ENCODE peak calls at places on chromosomes 1 and 21, in ten cellular contexts. G is GM06990, S is HL-60, Z is thoracic aorta, E is lower lobe of right lung, F is mucosa of descending colon, P is hepatocyte, R is dorsolateral prefrontal cortex, I is Panc1, N is A549. A is an unnamed sample.

GRCh38 chr1:84936116-84936810 is 43.3 kb upstream of the LPAR3 start:
- DNase-seq in G (no peak), S (peak; percentile 24), Z (no peak), E (no peak), F (peak; percentile 19), P (peak; percentile 84), R (peak; percentile 46), I (peak; percentile 64), N (peak; percentile 46), A (no peak)

GRCh38 chr1:92728687-92729086 is 56.2 kb downstream of the EVI5 start:
- DNase-seq in G (no peak), S (peak; percentile 83), Z (no peak), E (no peak), F (no peak), P (no peak), R (no peak), I (no peak), N (peak; percentile 7), A (no peak)

GRCh38 chr1:5342172-5342571 is 650.1 kb downstream of the NPHP4 start:
- DNase-seq in G (no peak), S (no peak), Z (no peak), E (no peak), F (no peak), P (no peak), R (no peak), I (no peak), N (no peak), A (no peak)

GRCh38 chr1:235391879-235392278 is 24.7 kb downstream of the TBCE start:
- DNase-seq in G (no peak), S (no peak), Z (no peak), E (no peak), F (no peak), P (no peak), R (no peak), I (no peak), N (no peak), A (no peak)

GRCh38 chr1:47621977-47622376 is 184.1 kb downstream of the FOXD2 start:
- DNase-seq in G (no peak), S (no peak), Z (no peak), E (no peak), F (no peak), P (no peak), R (no peak), I (no peak), N (no peak), A (peak; percentile 11)

GRCh38 chr1:103191327-103191726 is 83.0 kb upstream of the COL11A1 start:
- DNase-seq in G (no peak), S (no peak), Z (no peak), E (no peak), F (no peak), P (no peak), R (no peak), I (no peak), N (no peak), A (no peak)

GRCh38 chr21:44965251-44966022 is 25.6 kb downstream of the SLX9 start:
- DNase-seq in G (no peak), S (peak; percentile 58), Z (no peak), E (peak; percentile 35), F (no peak), P (no peak), R (no peak), I (no peak), N (no peak), A (no peak)

GRCh38 chr21:33587792-33588484 is 546 bp downstream of the DONSON start:
- DNase-seq in G (peak; percentile 63), S (no peak), Z (no peak), E (peak; percentile 56), F (peak; percentile 42), P (peak; percentile 64), R (peak; percentile 35), I (no peak), N (peak; percentile 23), A (no peak)

GRCh38 chr1:235277709-235278108 is 50.3 kb downstream of the ARID4B start:
- DNase-seq in G (no peak), S (no peak), Z (no peak), E (no peak), F (no peak), P (no peak), R (no peak), I (no peak), N (no peak), A (no peak)

GRCh38 chr1:235783148-235783776 is 83.4 kb downstream of the LYST start:
- DNase-seq in G (no peak), S (no peak), Z (no peak), E (no peak), F (no peak), P (peak; percentile 53), R (no peak), I (no peak), N (peak; percentile 50), A (peak; percentile 17)

GRCh38 chr1:6776389-6776788 is 8.9 kb upstream of the CAMTA1 start:
- DNase-seq in G (no peak), S (no peak), Z (no peak), E (no peak), F (no peak), P (no peak), R (no peak), I (no peak), N (no peak), A (no peak)

GRCh38 chr1:6774381-6774780 is 10.9 kb upstream of the CAMTA1 start:
- DNase-seq in G (no peak), S (no peak), Z (no peak), E (no peak), F (no peak), P (no peak), R (no peak), I (no peak), N (no peak), A (no peak)

GRCh38 chr1:6775644-6776043 is 9.6 kb upstream of the CAMTA1 start:
- DNase-seq in G (no peak), S (no peak), Z (no peak), E (no peak), F (no peak), P (no peak), R (no peak), I (no peak), N (no peak), A (no peak)

GRCh38 chr1:6770727-6771567 is 14.3 kb upstream of the CAMTA1 start:
- DNase-seq in G (no peak), S (no peak), Z (no peak), E (no peak), F (no peak), P (peak; percentile 59), R (no peak), I (no peak), N (no peak), A (no peak)

DNA sequence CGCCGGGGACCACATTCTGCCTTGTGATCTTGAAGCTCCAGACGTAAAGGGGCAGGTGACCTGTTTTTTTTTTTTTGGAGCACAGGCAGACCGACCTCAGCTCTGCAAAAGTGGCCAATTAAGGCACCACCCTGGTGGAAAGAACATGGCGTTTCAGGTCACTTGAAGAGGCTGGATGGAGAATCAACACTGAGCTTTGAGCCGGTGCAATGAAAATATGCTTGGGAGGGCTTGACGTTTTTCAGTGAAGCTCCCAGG is 13.8 kb upstream of the CAMTA1 start:
- DNase-seq in G (no peak), S (no peak), Z (no peak), E (no peak), F (no peak), P (no peak), R (no peak), I (no peak), N (no peak), A (no peak)
- H3K4me3 ChIP-seq in G (no peak overlapping the region), S (no peak overlapping the region), Z (peak overlapping the region; percentile 55), E (no peak overlapping the region), F (no peak overlapping the region), P (no peak overlapping the region), R (no peak overlapping the region), I (no peak overlapping the region), N (no peak overlapping the region), A (no peak overlapping the region)

DNA sequence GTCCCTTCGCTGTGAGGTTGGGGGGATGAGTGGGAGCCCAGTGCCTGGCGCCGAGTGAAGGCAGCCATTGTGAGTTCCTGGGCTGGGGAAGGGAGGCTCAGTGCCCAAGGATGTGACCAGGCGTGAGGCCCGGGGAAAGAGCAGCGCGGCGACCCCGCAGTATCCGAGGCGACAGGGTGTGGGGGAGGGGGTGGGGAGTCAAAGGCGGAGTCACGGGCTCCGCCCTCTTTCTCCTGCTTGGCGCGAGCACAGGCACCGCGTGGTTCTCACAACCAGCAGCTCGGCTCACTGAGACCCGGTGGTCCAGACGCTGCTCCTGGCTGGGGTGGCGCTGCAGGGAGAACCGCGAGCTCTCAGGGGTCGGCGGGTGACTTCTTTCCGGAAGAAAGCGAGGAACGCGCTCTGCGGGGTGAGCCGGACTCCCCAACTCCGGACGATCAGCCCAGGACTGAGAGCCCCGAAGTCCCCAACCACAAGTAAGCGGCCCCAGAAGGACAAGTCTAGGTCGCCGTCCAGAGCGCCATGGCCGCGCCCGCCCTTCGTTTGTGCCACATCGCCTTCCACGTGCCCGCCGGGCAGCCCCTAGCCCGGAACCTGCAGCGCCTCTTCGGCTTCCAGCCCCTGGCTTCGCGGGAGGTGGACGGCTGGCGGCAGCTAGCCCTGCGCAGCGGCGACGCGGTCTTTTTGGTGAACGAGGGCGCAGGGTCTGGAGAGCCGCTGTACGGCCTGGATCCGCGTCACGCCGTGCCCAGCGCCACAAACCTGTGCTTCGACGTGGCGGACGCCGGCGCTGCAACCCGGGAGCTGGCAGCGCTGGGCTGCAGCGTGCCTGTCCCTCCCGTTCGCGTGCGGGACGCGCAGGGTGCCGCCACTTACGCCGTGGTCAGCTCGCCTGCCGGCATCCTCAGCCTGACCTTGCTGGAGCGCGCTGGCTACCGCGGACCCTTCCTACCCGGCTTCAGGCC is at the start of gene HPDL:
- DNase-seq in G (peak; percentile 87), S (peak; percentile 88), Z (no peak), E (peak; percentile 69), F (peak; percentile 83), P (peak; percentile 79), R (peak; percentile 65), I (no peak), N (peak; percentile 45), A (peak; percentile 56)
- TF ChIP-seq CTCF in G (peak; percentile 17), S (no peak), Z (no peak), E (no peak), F (no peak), P (no peak), R (no peak), I (no peak), N (no peak), A (no peak)

GRCh38 chr1:111474106-111474505 is 322 bp downstream of the C1orf162 start:
- DNase-seq in G (no peak), S (no peak), Z (no peak), E (no peak), F (no peak), P (no peak), R (no peak), I (no peak), N (no peak), A (no peak)
- H3K4me3 ChIP-seq in G (no peak overlapping the region), S (peak overlapping the region; percentile 57), Z (peak overlapping the region; percentile 63), E (peak overlapping the region; percentile 40), F (no peak overlapping the region), P (no peak overlapping the region), R (peak overlapping the region; percentile 47), I (no peak overlapping the region), N (no peak overlapping the region), A (no peak overlapping the region)

DNA sequence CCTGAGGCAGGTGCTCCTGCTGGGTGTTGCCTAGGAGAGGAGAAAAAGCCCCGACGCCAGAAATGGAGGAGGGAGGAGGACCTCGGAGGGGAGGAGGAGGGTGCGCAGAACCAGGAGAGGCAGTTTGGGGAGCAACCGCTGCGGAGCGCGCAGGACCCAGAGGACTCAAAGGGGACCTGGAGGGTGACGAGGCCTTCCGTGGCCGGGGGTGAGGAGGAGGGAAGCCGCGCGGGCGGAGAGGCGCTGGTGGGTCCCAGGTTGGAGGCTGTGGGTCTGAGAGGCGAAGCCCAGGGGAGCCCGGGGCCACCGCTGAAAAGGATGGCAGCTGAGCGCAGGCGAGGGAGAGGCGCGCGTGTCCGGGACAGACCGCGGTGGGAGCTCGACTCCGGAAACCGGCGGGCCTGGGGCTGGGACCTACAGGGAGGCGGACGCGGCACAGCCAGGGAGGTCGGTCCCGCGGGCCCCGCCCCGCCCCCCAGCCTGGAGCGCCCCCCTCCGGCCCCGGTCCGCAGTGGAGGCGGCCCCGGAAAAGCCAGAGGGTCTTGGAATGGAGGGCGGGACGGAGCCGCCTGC is 15.1 kb downstream of the RNF223 start:
- DNase-seq in G (peak; percentile 52), S (no peak), Z (no peak), E (no peak), F (no peak), P (peak; percentile 60), R (no peak), I (no peak), N (no peak), A (no peak)
- TF ChIP-seq CTCF in G (peak; percentile 10), S (no peak), Z (peak; percentile 18), E (peak; percentile 23), F (no peak), P (peak; percentile 47), R (no peak), I (peak; percentile 92), N (peak; percentile 58), A (peak; percentile 22)